ENCODE peak calls at places on chromosomes 13 and 19, in seven cellular contexts. M is HepG2, Q is H1, E is SK-N-SH, G is HCT116, A is K562, H is GM12878. S is an unnamed sample.

GRCh38 chr19:19185853-19186728 is 5.9 kb downstream of the BORCS8 start:
- DNase-seq in M (peak), Q (peak), E (peak), G (peak), A (peak), H (no peak), S (no peak)

GRCh38 chr19:54160182-54160811 is 776 bp upstream of the LENG1 start:
- DNase-seq in M (no peak), Q (no peak), E (no peak), G (no peak), A (peak), H (no peak), S (no peak)

GRCh38 chr13:27822873-27823311 is 30.6 kb downstream of the GSX1 start:
- DNase-seq in M (no peak), Q (no peak), E (no peak), G (no peak), A (no peak), H (no peak), S (no peak)

GRCh38 chr13:72839831-72840426 is 58.0 kb downstream of the PIBF1 start:
- DNase-seq in M (peak), Q (no peak), E (peak), G (peak), A (peak), H (peak), S (peak)

GRCh38 chr19:29724102-29724641 is 9.1 kb upstream of the C19orf12 start:
- DNase-seq in M (no peak), Q (no peak), E (no peak), G (no peak), A (peak), H (no peak), S (no peak)

GRCh38 chr13:27535546-27535945 is 84.8 kb downstream of the LNX2 start:
- DNase-seq in M (no peak), Q (no peak), E (no peak), G (no peak), A (no peak), H (no peak), S (no peak)

GRCh38 chr19:1882089-1882785 is 3.1 kb downstream of the ABHD17A start:
- DNase-seq in M (no peak), Q (no peak), E (no peak), G (no peak), A (no peak), H (no peak), S (no peak)

GRCh38 chr13:110942248-110942981 is 27.5 kb upstream of the ANKRD10 start:
- DNase-seq in M (no peak), Q (no peak), E (no peak), G (no peak), A (no peak), H (peak), S (no peak)

GRCh38 chr19:38684078-38684861 is 36.8 kb downstream of the ACTN4 start:
- DNase-seq in M (no peak), Q (no peak), E (no peak), G (peak), A (peak), H (no peak), S (no peak)

GRCh38 chr13:64057372-64058020 is 2641.8 kb upstream of the PCDH20 start:
- DNase-seq in M (peak), Q (no peak), E (no peak), G (no peak), A (no peak), H (no peak), S (no peak)

GRCh38 chr13:39565036-39565949 is 37.7 kb downstream of the LHFPL6 start:
- DNase-seq in M (peak), Q (peak), E (no peak), G (peak), A (no peak), H (no peak), S (no peak)
- TF ChIP-seq JUND in M (no peak), Q (peak), E (peak), G (no peak), A (no peak), H (no peak), S (no peak)

GRCh38 chr13:40026741-40027140 is 371.3 kb downstream of the COG6 start:
- DNase-seq in M (no peak), Q (no peak), E (no peak), G (no peak), A (no peak), H (peak), S (no peak)
- TF ChIP-seq JUND in M (no peak), Q (no peak), E (no peak), G (no peak), A (no peak), H (no peak), S (no peak)

GRCh38 chr13:98020271-98020670 is 66.8 kb downstream of the IPO5 start:
- DNase-seq in M (no peak), Q (no peak), E (no peak), G (no peak), A (no peak), H (no peak), S (no peak)

GRCh38 chr13:98013241-98013640 is 59.8 kb downstream of the IPO5 start:
- DNase-seq in M (no peak), Q (no peak), E (no peak), G (no peak), A (no peak), H (no peak), S (no peak)

GRCh38 chr13:98018293-98018692 is 64.8 kb downstream of the IPO5 start:
- DNase-seq in M (no peak), Q (no peak), E (no peak), G (no peak), A (no peak), H (no peak), S (no peak)

GRCh38 chr13:98019186-98019585 is 65.7 kb downstream of the IPO5 start:
- DNase-seq in M (no peak), Q (no peak), E (no peak), G (no peak), A (no peak), H (no peak), S (no peak)

GRCh38 chr13:98014766-98015165 is 61.3 kb downstream of the IPO5 start:
- DNase-seq in M (no peak), Q (no peak), E (no peak), G (no peak), A (no peak), H (no peak), S (no peak)
- TF ChIP-seq JUND in M (no peak), Q (no peak), E (peak), G (no peak), A (no peak), H (no peak), S (no peak)

GRCh38 chr13:40355126-40355719 is 311.2 kb downstream of the FOXO1 start:
- DNase-seq in M (no peak), Q (no peak), E (no peak), G (no peak), A (no peak), H (no peak), S (no peak)

GRCh38 chr13:40352385-40352778 is 314.1 kb downstream of the FOXO1 start:
- DNase-seq in M (no peak), Q (no peak), E (no peak), G (no peak), A (no peak), H (no peak), S (no peak)

GRCh38 chr13:40351537-40352384 is 314.7 kb downstream of the FOXO1 start:
- DNase-seq in M (peak), Q (no peak), E (no peak), G (no peak), A (no peak), H (no peak), S (no peak)

GRCh38 chr13:40350283-40350992 is 316.0 kb downstream of the FOXO1 start:
- DNase-seq in M (no peak), Q (no peak), E (no peak), G (no peak), A (no peak), H (no peak), S (peak)

GRCh38 chr13:40352807-40353562 is 313.5 kb downstream of the FOXO1 start:
- DNase-seq in M (no peak), Q (no peak), E (peak), G (no peak), A (no peak), H (no peak), S (no peak)
- TF ChIP-seq JUND in M (no peak), Q (no peak), E (no peak), G (no peak), A (no peak), H (no peak), S (no peak)

GRCh38 chr19:17495639-17496265 is 15.7 kb upstream of the PGLS start:
- DNase-seq in M (no peak), Q (no peak), E (peak), G (no peak), A (no peak), H (no peak), S (no peak)

GRCh38 chr19:17497149-17497798 is 14.2 kb upstream of the PGLS start:
- DNase-seq in M (no peak), Q (no peak), E (peak), G (no peak), A (no peak), H (no peak), S (no peak)

GRCh38 chr19:17500447-17501198 is 10.8 kb upstream of the PGLS start:
- DNase-seq in M (no peak), Q (no peak), E (no peak), G (no peak), A (no peak), H (no peak), S (no peak)

GRCh38 chr19:17491287-17491686 is 20.2 kb upstream of the PGLS start:
- DNase-seq in M (no peak), Q (no peak), E (peak), G (no peak), A (no peak), H (no peak), S (no peak)

DNA sequence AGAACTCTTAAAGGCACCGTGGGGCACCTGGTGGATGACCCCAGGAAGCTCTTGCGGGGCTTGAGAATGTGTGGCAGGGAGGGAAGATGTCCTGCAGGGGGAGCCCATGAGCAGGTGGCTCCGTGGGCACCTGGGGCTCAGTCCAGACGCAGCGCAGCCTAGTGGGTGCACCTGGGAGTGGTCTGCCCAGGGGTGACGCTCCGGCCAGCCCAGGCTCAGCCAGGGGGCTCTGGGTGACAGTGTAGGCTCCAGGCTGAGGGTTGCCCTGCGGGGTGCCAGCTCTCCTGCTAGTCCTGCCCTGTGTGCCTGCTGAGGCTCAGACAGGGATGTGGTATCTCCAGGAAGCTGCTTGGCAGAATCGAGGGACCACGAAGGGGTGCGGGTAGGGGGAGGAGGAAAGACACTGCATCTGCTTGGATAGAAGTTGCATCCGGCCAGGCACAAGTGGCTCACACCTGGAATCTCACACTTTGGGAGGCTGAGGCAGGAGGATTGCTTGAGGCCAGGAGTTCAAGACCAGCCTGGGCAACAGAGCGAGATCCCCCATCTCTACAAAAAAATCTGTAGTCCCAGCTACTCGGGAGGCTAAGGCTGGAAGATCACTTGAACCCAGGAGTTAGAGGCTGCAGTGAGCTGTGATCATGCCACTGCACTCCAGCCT is 15.0 kb upstream of the PGLS start:
- DNase-seq in M (peak), Q (peak), E (peak), G (peak), A (peak), H (peak), S (peak)
- TF ChIP-seq JUND in M (no peak), Q (peak), E (no peak), G (no peak), A (peak), H (no peak), S (no peak)

GRCh38 chr19:50311723-50312635 is 17.2 kb downstream of the KCNC3 start:
- DNase-seq in M (peak), Q (peak), E (peak), G (no peak), A (peak), H (no peak), S (peak)
- TF ChIP-seq JUND in M (no peak), Q (no peak), E (no peak), G (no peak), A (no peak), H (no peak), S (no peak)

GRCh38 chr19:58150328-58150921 is at the start of gene ZNF329:
- DNase-seq in M (peak), Q (no peak), E (peak), G (peak), A (peak), H (peak), S (peak)
- TF ChIP-seq JUND in M (no peak), Q (no peak), E (no peak), G (no peak), A (no peak), H (no peak), S (peak)

GRCh38 chr19:46926201-46927071 is 65.6 kb downstream of the ARHGAP35 start:
- DNase-seq in M (no peak), Q (no peak), E (no peak), G (no peak), A (no peak), H (no peak), S (no peak)
- TF ChIP-seq JUND in M (no peak), Q (no peak), E (no peak), G (no peak), A (no peak), H (no peak), S (no peak)

GRCh38 chr19:10228925-10229324 is 2.2 kb downstream of the S1PR2 start:
- DNase-seq in M (peak), Q (no peak), E (peak), G (no peak), A (peak), H (no peak), S (no peak)
- TF ChIP-seq JUND in M (no peak), Q (no peak), E (no peak), G (no peak), A (no peak), H (no peak), S (no peak)

DNA sequence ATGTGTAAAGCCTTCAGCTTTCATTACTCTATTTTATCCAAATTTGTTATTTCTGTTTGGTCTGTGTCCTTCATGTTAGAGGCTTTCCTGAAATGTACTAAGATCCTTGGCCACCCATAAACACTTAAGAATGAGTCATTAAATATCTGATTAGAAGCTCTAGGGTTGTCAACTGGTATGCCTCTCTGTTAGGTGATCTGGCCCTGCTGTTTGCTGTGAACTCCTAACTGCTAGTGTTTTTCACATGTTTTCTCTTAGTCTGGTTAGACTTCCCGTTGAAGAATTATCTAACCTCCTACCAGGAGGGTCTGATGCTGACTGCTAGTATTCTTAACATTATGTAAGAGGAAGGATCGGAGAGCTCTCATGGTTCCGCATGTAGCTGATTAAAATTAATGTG is 207.0 kb upstream of the SPRY2 start:
- DNase-seq in M (no peak), Q (no peak), E (no peak), G (no peak), A (no peak), H (no peak), S (no peak)
- TF ChIP-seq JUND in M (no peak), Q (no peak), E (no peak), G (no peak), A (peak), H (no peak), S (no peak)

S was measured in T47D.